ENCODE peak calls at places on chromosomes 12 and 14, in seven cellular contexts. C is H1, W is SK-N-SH, R is GM12891, H is GM12878, E is K562, N is HepG2. S is an unnamed sample.

GRCh38 chr12:53005215-53005985 is 856 bp upstream of the EIF4B start:
- DNase-seq in C (peak), W (peak), R (no peak), H (no peak), E (no peak), N (no peak), S (no peak)

GRCh38 chr12:109729837-109730200 is 16.2 kb downstream of the FAM222A start:
- DNase-seq in C (no peak), W (peak), R (no peak), H (no peak), E (no peak), N (no peak), S (no peak)

GRCh38 chr14:71243697-71244096 is 336.4 kb downstream of the PCNX1 start:
- DNase-seq in C (no peak), W (no peak), R (no peak), H (no peak), E (no peak), N (no peak), S (no peak)

GRCh38 chr12:65432606-65433005 is 154.1 kb downstream of the MSRB3 start:
- DNase-seq in C (no peak), W (no peak), R (no peak), H (no peak), E (no peak), N (no peak), S (no peak)

GRCh38 chr14:77498120-77498979 is at the start of gene ISM2:
- DNase-seq in C (peak), W (peak), R (peak), H (no peak), E (peak), N (peak), S (peak)

GRCh38 chr12:69290545-69291277 is 51.3 kb downstream of the CPSF6 start:
- DNase-seq in C (peak), W (peak), R (peak), H (peak), E (peak), N (peak), S (peak)

GRCh38 chr12:131222271-131223139 is 268.8 kb downstream of the ADGRD1 start:
- DNase-seq in C (no peak), W (no peak), R (no peak), H (peak), E (no peak), N (no peak), S (no peak)

GRCh38 chr12:109440851-109441490 is 36.1 kb downstream of the KCTD10 start:
- DNase-seq in C (no peak), W (peak), R (no peak), H (no peak), E (no peak), N (no peak), S (no peak)

GRCh38 chr12:2083008-2083407 is 30.2 kb downstream of the CACNA1C start:
- DNase-seq in C (no peak), W (no peak), R (no peak), H (no peak), E (no peak), N (no peak), S (no peak)

GRCh38 chr12:129531004-129531403 is 372.8 kb downstream of the TMEM132D start:
- DNase-seq in C (no peak), W (no peak), R (no peak), H (no peak), E (no peak), N (peak), S (no peak)

GRCh38 chr14:68576496-68577244 is 216.2 kb downstream of the ZFP36L1 start:
- DNase-seq in C (no peak), W (no peak), R (no peak), H (no peak), E (peak), N (peak), S (no peak)

GRCh38 chr14:102500190-102500661 is 9.3 kb downstream of the ANKRD9 start:
- DNase-seq in C (no peak), W (no peak), R (no peak), H (no peak), E (peak), N (no peak), S (no peak)

GRCh38 chr12:44076892-44077291 is 241.0 kb downstream of the TMEM117 start:
- DNase-seq in C (no peak), W (no peak), R (no peak), H (no peak), E (no peak), N (no peak), S (no peak)

GRCh38 chr12:132311201-132311915 is 18.0 kb downstream of the GALNT9 start:
- DNase-seq in C (no peak), W (no peak), R (no peak), H (no peak), E (no peak), N (no peak), S (no peak)

GRCh38 chr14:22466520-22466919 is 122.5 kb downstream of the DAD1 start:
- DNase-seq in C (no peak), W (no peak), R (no peak), H (no peak), E (no peak), N (no peak), S (peak)

GRCh38 chr12:54259194-54260011 is 20.5 kb downstream of the CBX5 start:
- DNase-seq in C (peak), W (peak), R (peak), H (peak), E (peak), N (no peak), S (peak)

GRCh38 chr12:105239304-105239703 is 3.3 kb upstream of the APPL2 start:
- DNase-seq in C (no peak), W (no peak), R (no peak), H (no peak), E (no peak), N (peak), S (no peak)

GRCh38 chr12:1863823-1864222 is 43.5 kb downstream of the LRTM2 start:
- DNase-seq in C (no peak), W (no peak), R (no peak), H (no peak), E (no peak), N (no peak), S (no peak)

GRCh38 chr12:123762715-123763052 is 583 bp downstream of the DNAH10 start:
- DNase-seq in C (no peak), W (no peak), R (no peak), H (no peak), E (no peak), N (no peak), S (no peak)

GRCh38 chr14:102140027-102140749 is 491 bp downstream of the WDR20 start:
- DNase-seq in C (peak), W (peak), R (peak), H (no peak), E (peak), N (peak), S (peak)

GRCh38 chr12:123992118-123992825 is 19.3 kb downstream of the ZNF664 start:
- DNase-seq in C (no peak), W (no peak), R (no peak), H (no peak), E (no peak), N (no peak), S (no peak)

GRCh38 chr12:20421338-20421890 is 53.1 kb downstream of the PDE3A start:
- DNase-seq in C (no peak), W (no peak), R (no peak), H (no peak), E (no peak), N (no peak), S (no peak)

DNA sequence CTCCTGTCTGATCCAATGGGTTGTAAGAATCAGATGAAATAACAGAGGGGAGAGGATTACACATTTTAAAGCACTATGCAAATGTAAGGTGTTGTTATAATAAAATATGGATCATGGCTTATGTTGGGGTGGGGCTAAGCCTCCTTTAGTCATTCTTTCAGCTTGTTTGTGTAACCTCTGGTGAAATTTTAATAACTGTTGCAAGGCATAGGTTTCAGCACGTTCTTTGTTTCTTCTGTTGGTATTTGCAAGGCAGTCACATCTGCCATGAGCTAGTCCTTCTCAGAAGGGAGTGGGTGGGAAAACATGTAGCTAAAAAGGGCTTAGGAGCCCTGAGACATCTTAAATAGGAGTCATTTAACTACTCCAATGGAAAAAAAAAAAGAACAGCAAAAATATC is 74.8 kb upstream of the FRMD6 start:
- DNase-seq in C (no peak), W (no peak), R (no peak), H (no peak), E (no peak), N (no peak), S (no peak)
- TF ChIP-seq TAF1 in C (no peak), W (no peak), R (no peak), H (no peak), E (no peak), N (no peak), S (no peak)

DNA sequence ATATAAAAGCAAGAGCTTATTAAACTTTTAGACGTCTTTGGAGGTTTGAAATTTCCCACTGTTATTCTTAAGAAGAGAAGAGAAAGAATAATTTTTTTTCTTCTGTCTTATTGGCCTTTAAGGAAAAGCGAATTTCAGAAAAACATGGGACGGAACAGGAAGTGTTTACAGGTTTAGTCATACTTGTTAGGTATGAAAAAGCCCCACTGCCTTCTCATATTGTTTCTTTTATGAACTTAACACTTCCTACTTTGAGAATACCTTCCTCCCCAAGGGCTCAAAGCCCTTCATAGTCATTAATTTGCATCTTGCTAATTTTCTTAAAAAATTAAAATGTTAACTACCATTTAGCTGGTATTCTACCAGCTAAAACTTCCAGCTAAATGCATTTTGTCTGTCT is 82.0 kb downstream of the ETV6 start:
- DNase-seq in C (no peak), W (no peak), R (no peak), H (no peak), E (no peak), N (no peak), S (no peak)
- TF ChIP-seq TAF1 in C (no peak), W (no peak), R (peak), H (no peak), E (no peak), N (no peak), S (no peak)

GRCh38 chr14:23536494-23536893 is 15.1 kb downstream of the ZFHX2 start:
- DNase-seq in C (no peak), W (no peak), R (no peak), H (no peak), E (no peak), N (no peak), S (no peak)

GRCh38 chr14:23538785-23539184 is 12.8 kb downstream of the ZFHX2 start:
- DNase-seq in C (peak), W (no peak), R (no peak), H (no peak), E (no peak), N (no peak), S (no peak)

GRCh38 chr14:23538049-23538718 is 13.4 kb downstream of the ZFHX2 start:
- DNase-seq in C (no peak), W (no peak), R (no peak), H (no peak), E (no peak), N (no peak), S (no peak)

GRCh38 chr14:23535943-23536342 is 15.6 kb downstream of the ZFHX2 start:
- DNase-seq in C (no peak), W (no peak), R (no peak), H (no peak), E (no peak), N (no peak), S (no peak)

DNA sequence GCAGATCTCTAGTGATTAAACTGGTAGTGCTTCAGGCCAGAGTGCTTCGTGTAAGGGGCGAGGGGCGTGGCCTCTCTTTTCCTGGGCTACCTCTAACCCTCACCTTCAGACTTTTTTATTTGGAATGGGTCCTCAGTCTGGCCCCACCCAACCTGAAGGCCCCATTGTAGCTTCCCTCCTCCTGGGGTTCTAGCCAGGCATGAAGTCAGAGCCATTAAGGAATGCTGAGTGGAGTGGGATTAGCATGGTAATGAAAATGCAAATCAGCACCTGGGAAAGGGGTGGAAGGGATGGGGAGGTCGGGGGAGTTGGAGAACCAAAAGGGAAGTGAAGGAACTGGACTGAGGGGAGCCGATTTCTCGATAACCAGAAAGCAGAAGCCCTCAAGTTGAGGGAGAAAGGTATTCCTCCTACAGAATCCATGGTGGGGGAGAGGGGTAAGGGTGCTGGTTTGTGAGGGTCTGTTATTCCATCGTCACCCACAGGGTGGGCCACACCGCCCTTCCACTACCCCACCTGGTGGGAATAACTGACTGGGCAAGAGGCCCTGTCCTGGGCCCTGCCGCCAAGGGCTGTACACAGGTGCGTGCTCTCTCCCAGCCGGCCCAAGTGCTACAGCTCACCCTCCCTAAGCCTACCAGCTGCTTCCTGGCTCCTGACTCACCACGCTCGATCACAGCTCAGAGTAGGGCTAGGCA is 14.1 kb downstream of the ZFHX2 start:
- DNase-seq in C (peak), W (no peak), R (no peak), H (no peak), E (no peak), N (no peak), S (no peak)
- TF ChIP-seq TAF1 in C (peak), W (no peak), R (no peak), H (no peak), E (no peak), N (no peak), S (no peak)

DNA sequence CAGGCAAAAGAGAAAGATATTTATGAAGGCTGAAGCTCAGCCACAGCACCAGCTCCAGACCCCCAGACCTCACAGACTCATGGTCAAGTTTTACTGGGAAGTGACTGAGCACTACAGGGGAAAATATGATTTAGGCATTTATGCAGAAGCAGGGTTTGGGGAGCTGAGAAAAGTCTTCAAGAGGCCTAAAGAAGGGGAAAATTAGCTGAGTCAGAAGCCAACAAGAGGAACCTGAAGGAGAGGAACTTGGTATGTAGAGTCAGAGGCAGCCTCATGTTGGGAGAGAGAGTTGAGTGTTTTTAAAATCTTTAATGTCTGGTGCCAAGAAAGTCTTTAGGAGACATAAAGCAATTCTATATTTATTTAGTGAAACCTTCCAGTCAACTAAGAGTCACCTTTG is 63.0 kb downstream of the FOS start:
- DNase-seq in C (no peak), W (no peak), R (no peak), H (no peak), E (no peak), N (no peak), S (no peak)
- TF ChIP-seq TAF1 in C (no peak), W (no peak), R (no peak), H (no peak), E (no peak), N (no peak), S (no peak)

GRCh38 chr12:98736352-98737326 is 91.5 kb downstream of the APAF1 start:
- DNase-seq in C (no peak), W (peak), R (no peak), H (no peak), E (no peak), N (peak), S (no peak)
- TF ChIP-seq TAF1 in C (no peak), W (no peak), R (no peak), H (no peak), E (no peak), N (no peak), S (no peak)

GRCh38 chr14:74763803-74764531 is 851 bp downstream of the YLPM1 start:
- DNase-seq in C (peak), W (peak), R (no peak), H (no peak), E (no peak), N (no peak), S (no peak)
- TF ChIP-seq TAF1 in C (no peak), W (no peak), R (no peak), H (no peak), E (no peak), N (no peak), S (no peak)

DNA sequence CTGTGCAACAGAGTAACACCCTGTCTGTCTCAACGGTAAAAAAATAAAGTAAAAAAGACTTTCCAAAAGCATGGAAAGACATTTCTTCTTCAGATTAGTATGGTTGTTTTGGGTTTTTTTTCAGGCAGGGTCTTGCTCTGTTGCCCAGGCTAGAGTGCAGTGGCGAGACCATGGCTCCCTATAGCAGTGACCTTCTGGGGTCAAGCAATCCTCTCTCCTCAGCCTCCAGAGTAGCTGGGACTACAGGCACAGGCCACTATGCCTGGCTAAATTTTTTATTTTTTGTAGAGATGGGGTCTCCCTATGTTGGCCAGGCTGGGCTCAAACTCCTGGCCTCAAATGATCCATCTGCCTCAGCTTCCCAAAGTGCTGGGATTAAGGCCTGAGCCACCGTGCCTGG is 72.8 kb downstream of the KDM2B start:
- DNase-seq in C (no peak), W (no peak), R (no peak), H (no peak), E (no peak), N (no peak), S (no peak)
- TF ChIP-seq TAF1 in C (no peak), W (no peak), R (no peak), H (no peak), E (no peak), N (no peak), S (no peak)

GRCh38 chr12:56189918-56190694 is 823 bp upstream of the SMARCC2 start:
- DNase-seq in C (peak), W (peak), R (peak), H (peak), E (peak), N (peak), S (peak)

GRCh38 chr12:56188116-56188785 is 1.0 kb downstream of the SMARCC2 start:
- DNase-seq in C (no peak), W (no peak), R (no peak), H (no peak), E (no peak), N (no peak), S (no peak)

GRCh38 chr12:56190695-56191155 is 1.4 kb upstream of the SMARCC2 start:
- DNase-seq in C (no peak), W (no peak), R (no peak), H (no peak), E (no peak), N (no peak), S (no peak)

GRCh38 chr12:56189336-56189917 is at the start of gene SMARCC2:
- DNase-seq in C (peak), W (peak), R (peak), H (peak), E (peak), N (peak), S (peak)

GRCh38 chr12:56188786-56189335 is 422 bp downstream of the SMARCC2 start:
- DNase-seq in C (peak), W (peak), R (peak), H (no peak), E (peak), N (no peak), S (no peak)
- TF ChIP-seq TAF1 in C (peak), W (no peak), R (no peak), H (no peak), E (no peak), N (no peak), S (no peak)